ENCODE peak calls at places on chromosomes 13 and 19, in five cellular contexts. E is tibial nerve, X is ovary, A is A549, O is stomach. N is an unnamed sample.

GRCh38 chr19:43779147-43779819 is 1.5 kb downstream of the KCNN4 start:
- DNase-seq in A (no peak), E (no peak), O (peak), X (no peak), N (no peak)

GRCh38 chr13:109720758-109721184 is 65.6 kb downstream of the IRS2 start:
- DNase-seq in O (peak), E (no peak), A (peak), X (no peak), N (no peak)

GRCh38 chr19:8194528-8195275 is 14.5 kb upstream of the CERS4 start:
- DNase-seq in O (peak), A (no peak), X (no peak), E (no peak), N (no peak)

GRCh38 chr19:6765738-6766356 is 1.4 kb downstream of the SH2D3A start:
- DNase-seq in X (no peak), E (no peak), A (peak), O (peak), N (no peak)

GRCh38 chr19:35080613-35081170 is 34.9 kb upstream of the FXYD3 start:
- DNase-seq in E (no peak), A (no peak), O (no peak), X (no peak), N (no peak)

GRCh38 chr13:94073006-94073744 is 406.3 kb downstream of the DCT start:
- DNase-seq in O (no peak), X (no peak), A (no peak), E (no peak), N (no peak)

GRCh38 chr13:99982741-99983400 is 1.3 kb downstream of the ZIC2 start:
- DNase-seq in A (no peak), X (no peak), O (no peak), E (no peak), N (no peak)

GRCh38 chr13:27775943-27776342 is 16.3 kb upstream of the GSX1 start:
- DNase-seq in A (no peak), X (no peak), O (no peak), E (no peak), N (no peak)

GRCh38 chr13:81929988-81930387 is 1589.1 kb upstream of the SPRY2 start:
- DNase-seq in X (no peak), E (no peak), O (no peak), A (peak), N (no peak)

GRCh38 chr19:42088471-42089190 is 12.7 kb downstream of the ZNF574 start:
- DNase-seq in O (no peak), E (no peak), X (no peak), A (no peak), N (no peak)

GRCh38 chr19:6737873-6738725 is 719 bp upstream of the GPR108 start:
- DNase-seq in E (peak), O (peak), A (peak), X (peak), N (peak)

GRCh38 chr19:12838893-12839656 is 760 bp downstream of the MAST1 start:
- DNase-seq in A (no peak), O (no peak), X (no peak), E (no peak), N (no peak)

GRCh38 chr13:48776396-48776795 is 122.7 kb downstream of the CYSLTR2 start:
- DNase-seq in A (no peak), E (no peak), X (no peak), O (no peak), N (no peak)

GRCh38 chr13:48775804-48776203 is 122.1 kb downstream of the CYSLTR2 start:
- DNase-seq in O (no peak), E (no peak), A (no peak), X (no peak), N (no peak)

GRCh38 chr13:48772908-48773307 is 119.2 kb downstream of the CYSLTR2 start:
- DNase-seq in E (no peak), X (no peak), A (no peak), O (no peak), N (no peak)

GRCh38 chr13:48773531-48774275 is 120.0 kb downstream of the CYSLTR2 start:
- DNase-seq in A (no peak), X (no peak), E (no peak), O (no peak), N (no peak)

GRCh38 chr13:48775285-48775684 is 121.6 kb downstream of the CYSLTR2 start:
- DNase-seq in A (no peak), X (no peak), E (no peak), O (no peak), N (no peak)
- TF ChIP-seq EP300 in A (no peak), X (no peak), E (no peak), O (no peak), N (no peak)

DNA sequence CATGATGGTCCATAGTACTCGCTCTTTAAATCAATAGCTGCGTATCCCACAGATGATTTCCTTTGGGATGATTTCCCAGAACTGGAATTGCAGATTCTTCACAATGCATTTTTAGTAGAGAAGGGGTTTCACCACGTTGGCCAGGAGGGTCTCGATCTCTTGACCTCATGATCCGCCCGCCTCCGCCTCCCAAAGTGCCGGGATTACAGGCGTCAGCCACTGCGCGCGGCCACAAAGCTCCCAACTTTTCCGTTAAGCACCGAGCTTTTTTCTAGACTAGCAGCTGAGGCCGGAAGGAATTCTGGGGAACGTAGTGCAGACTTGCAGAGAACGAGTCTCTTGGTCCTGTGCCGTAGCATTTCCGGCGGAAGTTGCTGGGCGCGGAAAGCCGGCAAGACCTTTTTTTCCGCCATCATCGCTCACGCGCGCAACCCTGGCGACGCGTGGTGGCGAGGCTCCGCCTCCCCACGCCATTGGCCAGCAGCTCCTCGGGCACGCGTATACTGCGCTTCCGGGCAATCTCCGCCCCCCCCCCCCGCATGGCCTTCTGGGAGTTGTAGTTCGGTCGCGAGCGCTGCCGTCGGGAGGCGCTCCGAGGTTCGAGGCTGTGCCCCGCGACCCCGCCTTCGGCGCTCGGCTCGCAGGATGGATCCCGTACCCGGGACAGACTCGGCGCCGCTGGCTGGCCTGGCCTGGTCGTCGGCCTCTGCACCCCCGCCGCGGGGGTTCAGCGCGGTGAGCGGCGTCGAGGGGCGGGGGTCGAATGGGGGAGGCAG is at the start of gene MVB12A:
- DNase-seq in A (peak), E (peak), O (peak), X (peak), N (peak)
- TF ChIP-seq EP300 in A (no peak), E (peak), O (no peak), X (peak), N (no peak)

GRCh38 chr19:49684251-49684982 is 5.0 kb upstream of the ADM5 start:
- DNase-seq in E (no peak), O (no peak), X (peak), A (peak), N (peak)
- TF ChIP-seq EP300 in E (no peak), O (no peak), X (no peak), A (no peak), N (no peak)

GRCh38 chr19:2151339-2152229 is at the start of gene AP3D1:
- DNase-seq in O (peak), X (peak), A (peak), E (peak), N (peak)
- TF ChIP-seq EP300 in O (no peak), X (no peak), A (no peak), E (peak), N (no peak)

GRCh38 chr13:53507741-53508140 is 479.1 kb downstream of the OLFM4 start:
- DNase-seq in A (no peak), E (no peak), O (no peak), X (no peak), N (no peak)
- TF ChIP-seq EP300 in A (no peak), E (no peak), O (no peak), X (no peak), N (no peak)